ENCODE peak calls at places on chromosomes 13 and 19, in four cellular contexts. H, J, A and U are unnamed samples.

GRCh38 chr19:45404557-45405434 is at the start of gene PPP1R13L:
- ATAC-seq in H (peak; percentile 41), A (peak; percentile 32), J (peak; percentile 14), U (peak; percentile 55)

GRCh38 chr13:20422362-20422761 is 103.3 kb downstream of the CRYL1 start:
- ATAC-seq in A (no peak), H (no peak), J (no peak), U (no peak)

GRCh38 chr19:10848208-10848843 is at the start of gene C19orf38:
- ATAC-seq in A (no peak), H (no peak), J (peak; percentile 48), U (no peak)

GRCh38 chr19:33389574-33390119 is 16.1 kb downstream of the CEBPG start:
- ATAC-seq in J (no peak), H (no peak), A (no peak), U (no peak)

GRCh38 chr19:5579697-5580096 is 11.9 kb upstream of the TINCR start:
- ATAC-seq in A (no peak), J (no peak), H (no peak), U (no peak)

GRCh38 chr13:110815471-110816204 is 99.2 kb downstream of the ANKRD10 start:
- ATAC-seq in J (no peak), H (no peak), A (no peak), U (no peak)

GRCh38 chr13:73061478-73062275 is 2.9 kb downstream of the KLF5 start:
- ATAC-seq in H (no peak), A (no peak), J (no peak), U (no peak)

GRCh38 chr19:5204212-5204611 is 136.4 kb downstream of the PTPRS start:
- ATAC-seq in A (no peak), J (no peak), H (peak; percentile 54), U (no peak)

GRCh38 chr19:3627351-3627723 is 747 bp upstream of the CACTIN start:
- ATAC-seq in J (no peak), H (no peak), A (no peak), U (no peak)

GRCh38 chr19:17026706-17027427 is at the start of gene CPAMD8:
- ATAC-seq in A (no peak), H (no peak), J (no peak), U (peak; percentile 25)

GRCh38 chr13:44259045-44260042 is 114.3 kb upstream of the SERP2 start:
- ATAC-seq in H (no peak), J (peak; percentile 53), A (peak; percentile 84), U (peak; percentile 18)

GRCh38 chr13:22451345-22451744 is 729.4 kb upstream of the SGCG start:
- ATAC-seq in A (no peak), H (no peak), J (no peak), U (peak; percentile 22)

GRCh38 chr19:16620018-16620417 is 8.0 kb downstream of the MED26 start:
- ATAC-seq in H (no peak), J (no peak), A (peak; percentile 75), U (no peak)

GRCh38 chr13:40798380-40798779 is 9.0 kb downstream of the SLC25A15 start:
- ATAC-seq in A (no peak), J (peak; percentile 63), H (no peak), U (no peak)

GRCh38 chr19:42113641-42114348 is 18.5 kb downstream of the POU2F2 start:
- ATAC-seq in H (peak; percentile 75), J (no peak), A (peak; percentile 60), U (peak; percentile 84)

GRCh38 chr13:110713981-110714797 is 689 bp downstream of the ING1 start:
- ATAC-seq in J (no peak), A (no peak), H (no peak), U (no peak)